ENCODE peak calls at places on chromosomes 13 and 19, in four cellular contexts. T, H, L and S are unnamed samples. For H3K27me3, the result is how much of the 10 kb centered on the place peaks cover.

GRCh38 chr13:32846556-32846955 is 169.7 kb upstream of the KL start:
- DNase-seq in T (no peak), H (no peak), L (no peak), S (no peak)

GRCh38 chr13:111893071-111893606 is 173.8 kb upstream of the SOX1 start:
- DNase-seq in T (no peak), H (peak), L (peak), S (peak)

GRCh38 chr19:39183100-39183499 is 13.7 kb upstream of the NCCRP1 start:
- DNase-seq in T (no peak), H (no peak), L (no peak), S (no peak)

GRCh38 chr19:10206226-10206873 is 11.6 kb upstream of the DNMT1 start:
- DNase-seq in T (no peak), H (peak), L (no peak), S (no peak)

GRCh38 chr13:29106651-29107050 is 286.5 kb downstream of the MTUS2 start:
- DNase-seq in T (no peak), H (no peak), L (no peak), S (no peak)

GRCh38 chr19:3465552-3465951 is 14.8 kb downstream of the SMIM24 start:
- DNase-seq in T (no peak), H (no peak), L (no peak), S (no peak)

GRCh38 chr19:33298146-33298911 is 4.0 kb downstream of the CEBPA start:
- DNase-seq in T (peak), H (peak), L (no peak), S (no peak)

GRCh38 chr19:33661336-33661735 is 39.6 kb downstream of the CHST8 start:
- DNase-seq in T (no peak), H (no peak), L (no peak), S (peak)

GRCh38 chr13:98206946-98207345 is 29.9 kb upstream of the RNF113B start:
- DNase-seq in T (no peak), H (no peak), L (no peak), S (no peak)

GRCh38 chr19:43534811-43535761 is 2.1 kb downstream of the ZNF575 start:
- DNase-seq in T (peak), H (peak), L (peak), S (no peak)

GRCh38 chr13:50691176-50691681 is 152.3 kb downstream of the DLEU7 start:
- DNase-seq in T (no peak), H (no peak), L (no peak), S (no peak)

GRCh38 chr13:63206431-63206830 is 1790.8 kb upstream of the PCDH20 start:
- DNase-seq in T (no peak), H (no peak), L (no peak), S (no peak)

GRCh38 chr19:6011794-6012193 is 33.9 kb upstream of the RANBP3 start:
- DNase-seq in T (no peak), H (no peak), L (no peak), S (no peak)

GRCh38 chr19:6007866-6008265 is 29.9 kb upstream of the RANBP3 start:
- DNase-seq in T (no peak), H (no peak), L (peak), S (no peak)

GRCh38 chr19:6011206-6011605 is 33.3 kb upstream of the RANBP3 start:
- DNase-seq in T (no peak), H (no peak), L (no peak), S (no peak)

GRCh38 chr19:6012416-6013170 is 34.7 kb upstream of the RANBP3 start:
- DNase-seq in T (no peak), H (no peak), L (no peak), S (no peak)

DNA sequence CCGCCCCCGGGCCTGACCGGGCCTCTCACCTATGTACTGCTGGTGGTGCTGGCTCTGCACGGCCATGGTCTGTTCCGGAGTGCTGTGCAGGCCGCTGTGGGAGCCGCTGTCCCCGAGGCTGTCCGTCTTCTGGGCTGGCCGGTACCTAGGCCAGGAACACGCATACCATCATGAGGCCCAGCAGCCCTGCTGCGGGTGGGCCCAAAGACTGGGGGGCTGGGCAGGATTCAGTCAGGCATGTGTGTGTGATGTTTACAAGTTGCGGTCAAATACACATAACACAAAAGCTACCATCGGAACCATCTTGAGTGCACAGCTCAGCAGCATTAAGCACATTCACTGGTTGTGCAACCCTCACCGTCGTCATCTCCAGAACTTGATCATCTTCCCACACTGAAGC is 32.2 kb upstream of the RANBP3 start:
- DNase-seq in T (no peak), H (no peak), L (no peak), S (no peak)
- H3K27me3 ChIP-seq in T (under half), H (under half), L (under half), S (under half)

GRCh38 chr19:19366691-19367396 is 38.6 kb upstream of the GATAD2A start:
- DNase-seq in T (peak), H (peak), L (peak), S (no peak)
- H3K27me3 ChIP-seq in T (under half), H (under half), L (under half), S (under half)

GRCh38 chr13:27347373-27347772 is 76.7 kb downstream of the RASL11A start:
- DNase-seq in T (no peak), H (no peak), L (no peak), S (no peak)
- H3K27me3 ChIP-seq in T (under half), H (under half), L (under half), S (under half)

GRCh38 chr13:30802501-30802900 is 67.2 kb downstream of the ALOX5AP start:
- DNase-seq in T (no peak), H (no peak), L (no peak), S (no peak)
- H3K27me3 ChIP-seq in T (under half), H (under half), L (under half), S (under half)

GRCh38 chr13:55493297-55493696 is 1647.4 kb upstream of the PRR20A start:
- DNase-seq in T (no peak), H (no peak), L (no peak), S (no peak)
- H3K27me3 ChIP-seq in T (under half), H (under half), L (under half), S (under half)

GRCh38 chr19:55654833-55655647 is at the start of gene U2AF2:
- DNase-seq in T (peak), H (peak), L (peak), S (peak)

GRCh38 chr19:55658846-55659459 is 4.1 kb downstream of the U2AF2 start:
- DNase-seq in T (no peak), H (no peak), L (no peak), S (no peak)

GRCh38 chr19:55656552-55656951 is 1.7 kb downstream of the U2AF2 start:
- DNase-seq in T (no peak), H (no peak), L (no peak), S (no peak)

GRCh38 chr19:55655648-55656040 is 809 bp downstream of the U2AF2 start:
- DNase-seq in T (no peak), H (no peak), L (no peak), S (no peak)

DNA sequence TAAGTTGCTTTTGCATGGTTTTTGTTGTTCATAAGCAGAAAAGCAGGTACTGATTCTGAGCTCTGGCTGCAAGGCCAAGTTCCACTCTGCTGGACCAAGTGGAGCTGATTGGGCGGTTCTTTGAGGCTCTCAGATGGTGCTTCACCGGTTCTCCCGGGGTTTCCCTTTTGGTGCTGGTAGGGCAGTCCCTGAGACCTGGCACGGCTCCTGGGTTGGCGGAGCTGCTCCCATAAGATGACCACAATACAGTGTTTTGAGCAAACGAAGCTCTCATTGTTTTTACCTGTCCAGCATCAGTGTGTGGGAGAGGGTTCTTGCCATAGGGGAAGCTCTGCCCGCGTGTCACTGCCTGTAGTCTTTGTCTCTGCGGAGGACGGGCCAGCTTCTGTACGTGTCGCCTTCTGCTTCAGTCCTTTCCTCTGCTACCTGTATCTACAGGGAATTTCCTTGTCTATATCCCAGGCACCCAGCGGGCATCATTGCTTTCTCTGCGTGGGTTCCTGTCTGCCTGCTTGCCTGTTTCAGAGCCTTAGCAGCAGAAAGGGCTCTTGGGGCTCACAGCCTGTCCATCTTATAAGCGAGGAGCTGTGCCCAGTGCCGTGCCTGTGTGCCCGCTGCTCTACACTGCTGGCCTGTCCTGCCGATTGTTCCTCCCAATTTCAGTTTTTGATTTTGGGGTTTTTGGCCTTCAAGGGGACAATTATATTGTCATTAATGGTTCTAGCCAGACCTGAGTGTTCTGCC is 2.3 kb downstream of the U2AF2 start:
- DNase-seq in T (no peak), H (no peak), L (no peak), S (no peak)
- H3K27me3 ChIP-seq in T (under half), H (under half), L (under half), S (under half)

DNA sequence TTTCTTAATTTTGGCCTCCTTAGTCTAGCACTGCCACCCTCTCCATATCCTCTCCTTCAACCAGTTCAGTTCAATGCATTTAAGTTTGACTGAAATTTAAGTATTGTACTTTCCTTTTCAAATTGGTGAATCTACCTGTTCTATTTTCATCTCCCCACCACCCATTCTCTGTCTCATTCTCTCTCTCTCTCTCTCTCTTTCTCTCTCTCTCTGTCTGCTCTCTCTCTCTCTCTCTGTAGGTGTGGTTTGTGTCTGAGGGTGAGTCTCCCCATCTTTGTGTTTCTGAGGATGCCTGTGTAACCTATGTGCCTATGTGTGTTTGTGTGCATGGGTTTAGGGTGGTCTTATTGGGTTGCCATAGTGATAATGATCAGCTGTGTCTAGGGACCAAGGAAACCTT is 10.1 kb downstream of the PDX1 start:
- DNase-seq in T (no peak), H (no peak), L (no peak), S (no peak)
- H3K27me3 ChIP-seq in T (half or more), H (half or more), L (under half), S (under half)